ENCODE peak calls at places on chromosomes 7 and 10, in five cellular contexts. W, J, L, Y and F are unnamed samples.

GRCh38 chr7:44639701-44640321 is 33.4 kb downstream of the OGDH start:
- DNase-seq in W (peak), J (no peak), L (peak), Y (no peak), F (peak)

GRCh38 chr10:21727452-21728168 is 193.6 kb downstream of the MLLT10 start:
- DNase-seq in W (no peak), J (no peak), L (no peak), Y (no peak), F (no peak)

GRCh38 chr10:33803248-33803647 is 468.8 kb upstream of the NRP1 start:
- DNase-seq in W (no peak), J (no peak), L (no peak), Y (no peak), F (no peak)

GRCh38 chr10:69075431-69075830 is 12.5 kb upstream of the SRGN start:
- DNase-seq in W (no peak), J (no peak), L (no peak), Y (no peak), F (no peak)

GRCh38 chr10:125117941-125118630 is 42.3 kb downstream of the CTBP2 start:
- DNase-seq in W (no peak), J (no peak), L (no peak), Y (no peak), F (no peak)

GRCh38 chr10:119511828-119512515 is 30.5 kb downstream of the RGS10 start:
- DNase-seq in W (no peak), J (no peak), L (no peak), Y (no peak), F (no peak)

GRCh38 chr10:62093863-62094291 is 174.8 kb downstream of the RTKN2 start:
- DNase-seq in W (peak), J (no peak), L (no peak), Y (no peak), F (no peak)

GRCh38 chr10:117924820-117925219 is 121.9 kb downstream of the RAB11FIP2 start:
- DNase-seq in W (no peak), J (no peak), L (no peak), Y (no peak), F (no peak)

GRCh38 chr7:106535234-106536026 is 125.5 kb downstream of the CCDC71L start:
- DNase-seq in W (peak), J (no peak), L (no peak), Y (no peak), F (no peak)

GRCh38 chr7:5779108-5779507 is 2.4 kb downstream of the RNF216 start:
- DNase-seq in W (no peak), J (peak), L (no peak), Y (no peak), F (no peak)

GRCh38 chr7:114209968-114210367 is 204.6 kb upstream of the FOXP2 start:
- DNase-seq in W (no peak), J (no peak), L (no peak), Y (no peak), F (no peak)

GRCh38 chr7:5492249-5493020 is 68.8 kb upstream of the TNRC18 start:
- DNase-seq in W (no peak), J (no peak), L (no peak), Y (no peak), F (no peak)

GRCh38 chr7:151013728-151014497 is 10.4 kb downstream of the ATG9B start:
- DNase-seq in W (no peak), J (peak), L (no peak), Y (peak), F (peak)

GRCh38 chr10:74825371-74826141 is 844 bp upstream of the KAT6B start:
- DNase-seq in W (no peak), J (peak), L (no peak), Y (peak), F (no peak)

GRCh38 chr7:2760098-2760889 is 72.3 kb downstream of the AMZ1 start:
- DNase-seq in W (no peak), J (no peak), L (no peak), Y (no peak), F (no peak)

GRCh38 chr10:121205625-121206024 is 354.5 kb downstream of the WDR11 start:
- DNase-seq in W (no peak), J (no peak), L (no peak), Y (no peak), F (no peak)

DNA sequence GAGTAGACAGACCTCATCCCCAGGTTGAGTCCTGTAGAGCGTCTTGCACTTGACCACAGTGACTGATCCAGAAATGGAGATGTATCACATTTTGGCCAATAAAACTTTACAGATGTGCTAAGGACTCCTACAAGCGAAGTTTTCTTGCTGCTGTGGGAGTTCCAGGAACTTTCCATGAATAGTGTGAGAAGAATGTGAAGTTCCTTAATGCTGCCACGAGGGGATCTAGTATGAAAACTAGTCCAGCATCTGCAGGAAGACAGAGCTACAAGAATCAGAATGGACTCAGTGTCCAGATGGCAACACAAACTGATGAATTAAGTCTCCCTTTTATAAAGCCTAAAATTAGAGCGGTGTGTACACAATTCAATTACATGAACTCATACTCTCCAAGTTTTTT is 14.8 kb upstream of the LSM8 start:
- DNase-seq in W (no peak), J (no peak), L (no peak), Y (no peak), F (no peak)
- TF ChIP-seq CTCF in W (peak), J (no peak), L (no peak), Y (no peak), F (no peak)

GRCh38 chr7:50594136-50594535 is 28.9 kb upstream of the DDC start:
- DNase-seq in W (no peak), J (no peak), L (no peak), Y (no peak), F (no peak)

GRCh38 chr7:50591098-50591479 is 25.9 kb upstream of the DDC start:
- DNase-seq in W (no peak), J (no peak), L (no peak), Y (no peak), F (no peak)

GRCh38 chr7:50590535-50590934 is 25.3 kb upstream of the DDC start:
- DNase-seq in W (no peak), J (no peak), L (no peak), Y (no peak), F (no peak)

GRCh38 chr7:50592940-50593339 is 27.7 kb upstream of the DDC start:
- DNase-seq in W (no peak), J (no peak), L (no peak), Y (no peak), F (no peak)

GRCh38 chr7:50591480-50592438 is 26.6 kb upstream of the DDC start:
- DNase-seq in W (no peak), J (no peak), L (no peak), Y (no peak), F (no peak)
- TF ChIP-seq CTCF in W (no peak), J (no peak), L (no peak), Y (no peak), F (no peak)

GRCh38 chr7:148872198-148872597 is 11.9 kb downstream of the EZH2 start:
- DNase-seq in W (no peak), J (no peak), L (no peak), Y (no peak), F (no peak)
- TF ChIP-seq CTCF in W (no peak), J (no peak), L (no peak), Y (no peak), F (no peak)

GRCh38 chr7:118870187-118870586 is 645.7 kb downstream of the ANKRD7 start:
- DNase-seq in W (no peak), J (no peak), L (no peak), Y (no peak), F (no peak)
- TF ChIP-seq CTCF in W (no peak), J (peak), L (no peak), Y (no peak), F (no peak)

GRCh38 chr7:99837649-99838361 is 10.0 kb downstream of the CYP3A43 start:
- DNase-seq in W (no peak), J (peak), L (no peak), Y (no peak), F (no peak)
- TF ChIP-seq CTCF in W (peak), J (peak), L (no peak), Y (peak), F (peak)

DNA sequence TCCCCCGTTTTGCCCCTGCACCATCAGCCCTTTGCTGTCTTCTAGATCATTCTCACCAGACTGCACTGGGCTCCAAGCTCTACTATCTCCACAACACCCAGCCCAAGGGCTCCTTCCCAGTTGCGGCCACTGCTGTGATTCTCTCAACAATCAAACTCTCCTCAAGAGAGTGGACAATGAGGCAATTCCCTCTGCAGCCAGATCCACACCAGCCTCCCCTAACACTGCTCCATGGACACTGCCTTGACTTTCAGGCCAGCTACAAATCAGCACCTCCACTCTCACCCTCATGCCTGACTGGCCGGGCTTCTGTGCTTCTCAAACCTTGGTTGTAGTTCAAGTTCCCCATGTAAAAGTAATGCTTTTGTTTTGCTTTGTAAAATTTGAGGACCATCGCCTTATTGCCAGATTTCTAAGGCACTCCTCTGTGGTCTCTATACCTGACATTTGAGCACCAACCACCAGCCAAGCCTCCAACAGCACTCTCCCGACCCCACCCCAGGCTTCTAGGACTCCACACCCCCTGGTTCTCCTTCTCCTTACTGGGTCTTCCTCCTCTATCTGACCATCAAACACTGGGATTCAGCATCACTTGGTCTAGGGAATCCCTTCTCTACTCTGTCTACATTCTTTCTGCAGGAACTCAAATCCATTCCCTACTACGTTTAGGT is 45.4 kb downstream of the PPIF start:
- DNase-seq in W (no peak), J (no peak), L (no peak), Y (peak), F (no peak)
- TF ChIP-seq CTCF in W (no peak), J (no peak), L (no peak), Y (no peak), F (no peak)